ENCODE peak calls at places on chromosomes 3 and 15, in eight cellular contexts. D is fibroblast of lung, J is dorsolateral prefrontal cortex, A is thoracic aorta, N is cardiac fibroblast, C is cardiac muscle cell, Y is Peyer's patch, I is foreskin fibroblast. L is an unnamed sample.

GRCh38 chr3:105868450-105868744 is 415 bp downstream of the CBLB start:
- DNase-seq in J (peak; percentile 54), D (peak; percentile 62), A (peak; percentile 8), N (peak; percentile 65), Y (peak; percentile 49), I (peak; percentile 66), C (peak; percentile 68), L (peak; percentile 41)

GRCh38 chr3:23264413-23264812 is 61.3 kb downstream of the UBE2E2 start:
- DNase-seq in J (no peak), C (peak; percentile 63), I (peak; percentile 81), N (peak; percentile 59), A (no peak), D (peak; percentile 88), Y (no peak), L (peak; percentile 83)

GRCh38 chr3:89964347-89964746 is 856.9 kb downstream of the EPHA3 start:
- DNase-seq in C (peak; percentile 9), D (peak; percentile 7), A (no peak), Y (no peak), J (no peak), I (peak; percentile 57), N (peak; percentile 53), L (peak; percentile 50)

GRCh38 chr15:28900892-28901586 is 15.3 kb downstream of the APBA2 start:
- DNase-seq in N (no peak), I (no peak), Y (no peak), J (no peak), A (no peak), C (no peak), D (no peak), L (no peak)

GRCh38 chr3:11155341-11156025 is 1.2 kb downstream of the HRH1 start:
- DNase-seq in N (peak; percentile 89), A (peak; percentile 36), J (peak; percentile 44), D (peak; percentile 81), C (peak; percentile 84), Y (no peak), I (peak; percentile 87), L (peak; percentile 85)

GRCh38 chr3:17664923-17665322 is 77.5 kb downstream of the TBC1D5 start:
- DNase-seq in A (no peak), C (no peak), J (no peak), D (no peak), Y (no peak), I (no peak), N (no peak), L (no peak)

GRCh38 chr15:68584704-68585573 is 6.1 kb downstream of the CORO2B start:
- DNase-seq in C (no peak), A (no peak), I (no peak), Y (no peak), N (no peak), J (no peak), D (no peak), L (no peak)

GRCh38 chr3:40877651-40878463 is 321.4 kb upstream of the CTNNB1 start:
- DNase-seq in J (peak; percentile 66), Y (no peak), N (peak; percentile 94), I (no peak), C (peak; percentile 92), D (peak; percentile 86), A (peak; percentile 66), L (peak; percentile 64)

GRCh38 chr3:127209155-127209839 is 16.4 kb downstream of the PRR23E start:
- DNase-seq in J (no peak), I (no peak), D (no peak), N (no peak), C (no peak), A (no peak), Y (no peak), L (no peak)

GRCh38 chr15:62464705-62465104 is 299.6 kb upstream of the C2CD4B start:
- DNase-seq in C (peak; percentile 61), N (peak; percentile 52), J (no peak), D (peak; percentile 73), Y (no peak), A (no peak), I (peak; percentile 84), L (peak; percentile 49)

GRCh38 chr3:9499455-9500107 is 54.0 kb downstream of the LHFPL4 start:
- DNase-seq in A (no peak), C (no peak), N (no peak), Y (no peak), D (no peak), I (no peak), J (no peak), L (no peak)

GRCh38 chr3:141575879-141576743 is 89.3 kb downstream of the RASA2 start:
- DNase-seq in D (peak; percentile 11), A (no peak), C (peak; percentile 48), Y (no peak), I (peak; percentile 12), N (peak; percentile 51), J (no peak), L (peak; percentile 40)

GRCh38 chr3:71156062-71156665 is 427.4 kb downstream of the FOXP1 start:
- DNase-seq in I (no peak), J (no peak), D (no peak), A (no peak), Y (no peak), C (no peak), N (no peak), L (no peak)

GRCh38 chr3:15440891-15441290 is 13.5 kb downstream of the EAF1 start:
- DNase-seq in I (no peak), C (peak; percentile 84), N (peak; percentile 86), Y (no peak), A (no peak), D (peak; percentile 14), J (no peak), L (peak; percentile 72)

GRCh38 chr3:147540921-147541320 is 131.8 kb downstream of the ZIC1 start:
- DNase-seq in A (no peak), J (no peak), N (no peak), D (no peak), Y (no peak), C (no peak), I (no peak), L (no peak)

GRCh38 chr15:67135494-67135893 is 70.1 kb downstream of the SMAD3 start:
- DNase-seq in N (peak; percentile 56), A (no peak), Y (no peak), D (peak; percentile 78), J (no peak), C (peak; percentile 42), I (peak; percentile 75), L (no peak)

GRCh38 chr15:80007532-80007931 is 36.5 kb upstream of the BCL2A1 start:
- DNase-seq in J (no peak), C (no peak), N (no peak), I (no peak), Y (no peak), A (no peak), D (no peak), L (no peak)

GRCh38 chr3:39153977-39154299 is 547 bp upstream of the CSRNP1 start:
- DNase-seq in C (no peak), D (no peak), N (no peak), J (no peak), Y (no peak), I (no peak), A (no peak), L (no peak)
- H3K4me3 ChIP-seq in C (peak overlapping the region; percentile 81), D (no peak overlapping the region), N (peak overlapping the region; percentile 41), J (peak overlapping the region; percentile 85), Y (peak overlapping the region; percentile 94), I (peak overlapping the region; percentile 26), A (peak overlapping the region; percentile 96), L (peak overlapping the region; percentile 34)

GRCh38 chr15:58114388-58114787 is 23.8 kb upstream of the AQP9 start:
- DNase-seq in C (no peak), Y (no peak), A (no peak), J (no peak), N (no peak), I (no peak), D (no peak), L (no peak)

GRCh38 chr15:58117619-58118018 is 20.6 kb upstream of the AQP9 start:
- DNase-seq in N (no peak), I (no peak), C (no peak), Y (no peak), J (no peak), A (no peak), D (no peak), L (no peak)

GRCh38 chr15:58118272-58118671 is 19.9 kb upstream of the AQP9 start:
- DNase-seq in Y (no peak), C (no peak), A (no peak), I (no peak), D (no peak), J (no peak), N (no peak), L (no peak)

GRCh38 chr15:58114812-58115211 is 23.4 kb upstream of the AQP9 start:
- DNase-seq in A (no peak), J (no peak), N (no peak), C (no peak), D (no peak), I (peak; percentile 21), Y (no peak), L (peak; percentile 13)

DNA sequence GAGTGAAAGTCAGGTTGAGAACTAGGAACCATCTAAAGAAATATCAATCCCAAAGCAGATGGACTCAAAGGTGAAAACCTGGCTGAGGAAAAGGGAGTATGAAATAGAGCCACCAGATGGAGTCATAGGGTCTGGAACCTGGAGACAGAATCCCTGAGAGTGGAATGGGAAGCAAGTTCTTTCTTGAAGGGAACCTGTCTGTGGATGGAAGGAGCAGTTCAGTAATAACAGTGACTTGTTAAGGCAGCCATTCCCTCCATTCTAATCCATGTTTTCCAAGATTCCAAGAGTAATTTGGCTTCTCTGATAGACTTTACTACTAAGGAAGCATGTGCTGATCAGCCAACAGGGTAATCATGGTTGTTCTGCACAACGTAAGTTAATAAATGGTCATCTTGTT is 22.5 kb upstream of the AQP9 start:
- DNase-seq in J (no peak), Y (no peak), A (no peak), D (no peak), I (peak; percentile 55), N (peak; percentile 37), C (peak; percentile 41), L (peak; percentile 48)
- TF ChIP-seq CTCF in J (no peak), Y (no peak), A (peak; percentile 12), D (peak; percentile 9), I (peak; percentile 30), N (peak; percentile 31), C (peak; percentile 32), L (peak; percentile 53)

GRCh38 chr3:160227389-160227788 is 2.2 kb downstream of the C3orf80 start:
- DNase-seq in J (no peak), D (no peak), A (no peak), Y (no peak), I (no peak), N (no peak), C (no peak), L (no peak)

GRCh38 chr3:160225181-160226025 is at the start of gene C3orf80:
- DNase-seq in I (peak; percentile 70), N (peak; percentile 33), A (no peak), J (peak; percentile 77), D (peak; percentile 52), C (peak; percentile 48), Y (no peak), L (peak; percentile 33)

GRCh38 chr3:160224811-160225180 is 426 bp upstream of the C3orf80 start:
- DNase-seq in A (no peak), D (no peak), N (no peak), C (no peak), Y (no peak), J (peak; percentile 35), I (no peak), L (no peak)

GRCh38 chr3:160226740-160227048 is 1.5 kb downstream of the C3orf80 start:
- DNase-seq in Y (no peak), C (no peak), N (no peak), A (no peak), D (no peak), I (no peak), J (no peak), L (no peak)

GRCh38 chr3:160226026-160226739 is 961 bp downstream of the C3orf80 start:
- DNase-seq in C (no peak), Y (no peak), A (no peak), N (no peak), J (peak; percentile 29), D (no peak), I (peak; percentile 29), L (no peak)
- H3K4me3 ChIP-seq in C (peak overlapping the region; percentile 72), Y (peak overlapping the region; percentile 36), A (peak overlapping the region; percentile 75), N (peak overlapping the region; percentile 55), J (peak overlapping the region; percentile 69), D (peak overlapping the region; percentile 54), I (peak overlapping the region; percentile 49), L (peak overlapping the region; percentile 26)

GRCh38 chr15:77826006-77826695 is 193.4 kb upstream of the LINGO1 start:
- DNase-seq in J (no peak), D (no peak), N (no peak), A (no peak), Y (no peak), C (no peak), I (no peak), L (no peak)
- TF ChIP-seq CTCF in J (no peak), D (no peak), N (no peak), A (no peak), Y (no peak), C (no peak), I (no peak), L (no peak)

L was measured in fibroblast of mammary gland.